ENCODE peak calls at places on chromosomes 1 and 21, in five cellular contexts. Q is PC-9, Z is epithelial cell of esophagus, C is Calu3, V is COR-L47. W is an unnamed sample.
A peak's percentile ranks its signal among the peaks of the same experiment; 100 is the strongest.

GRCh38 chr1:39500862-39501389 is 9.5 kb downstream of the BMP8A start:
- DNase-seq in C (no peak), V (no peak), Z (peak; percentile 30), Q (peak; percentile 72), W (no peak)

GRCh38 chr1:31605908-31606427 is 11.5 kb upstream of the HCRTR1 start:
- DNase-seq in V (no peak), C (no peak), Q (no peak), Z (peak; percentile 67), W (peak; percentile 64)

GRCh38 chr1:79633456-79633855 is 626.9 kb upstream of the ADGRL4 start:
- DNase-seq in Q (no peak), Z (peak; percentile 83), C (no peak), V (no peak), W (no peak)

GRCh38 chr1:28249013-28249870 is 10.1 kb upstream of the SESN2 start:
- DNase-seq in Z (peak; percentile 93), Q (peak; percentile 87), V (peak; percentile 3), C (peak; percentile 72), W (no peak)

GRCh38 chr1:230957580-230957989 is 21.1 kb downstream of the TTC13 start:
- DNase-seq in C (no peak), Z (no peak), Q (no peak), V (no peak), W (no peak)

GRCh38 chr1:183734600-183735036 is 70.3 kb upstream of the RGL1 start:
- DNase-seq in Z (no peak), Q (no peak), V (no peak), C (no peak), W (no peak)

GRCh38 chr21:45045481-45045880 is 28.9 kb upstream of the ADARB1 start:
- DNase-seq in Z (no peak), C (no peak), V (no peak), Q (no peak), W (no peak)

GRCh38 chr1:166189126-166189525 is 22.3 kb upstream of the FAM78B start:
- DNase-seq in C (no peak), Q (no peak), Z (no peak), V (no peak), W (no peak)

GRCh38 chr1:36204347-36204909 is 19.8 kb upstream of the THRAP3 start:
- DNase-seq in C (no peak), Z (no peak), V (no peak), Q (no peak), W (no peak)

GRCh38 chr1:100075773-100076172 is 57.0 kb downstream of the SASS6 start:
- DNase-seq in C (no peak), Z (no peak), V (no peak), Q (no peak), W (no peak)

GRCh38 chr1:100206301-100206700 is 28.2 kb upstream of the LRRC39 start:
- DNase-seq in Z (no peak), Q (no peak), C (no peak), V (no peak), W (no peak)

W was measured in GM12891.